ENCODE peak calls at places on chromosomes 5 and 9, in four cellular contexts. R is ELR, D is endodermal cell, L is HEK293T. S is an unnamed sample.

GRCh38 chr9:129627556-129628492 is 1.9 kb downstream of the NTMT1 start:
- DNase-seq in R (no peak), D (no peak), L (no peak), S (no peak)

GRCh38 chr5:75584641-75585040 is 26.6 kb upstream of the ANKDD1B start:
- DNase-seq in R (peak), L (no peak), D (no peak), S (no peak)

GRCh38 chr9:91522496-91522895 is 98.9 kb upstream of the NFIL3 start:
- DNase-seq in R (no peak), D (no peak), L (no peak), S (no peak)

GRCh38 chr9:74800226-74800625 is 87.5 kb downstream of the TRPM6 start:
- DNase-seq in R (no peak), L (no peak), D (no peak), S (no peak)

GRCh38 chr9:127458921-127459320 is 7.6 kb downstream of the LRSAM1 start:
- DNase-seq in R (no peak), D (no peak), L (no peak), S (no peak)

GRCh38 chr9:35070823-35071813 is 1.3 kb downstream of the VCP start:
- DNase-seq in R (peak), D (no peak), L (no peak), S (no peak)

GRCh38 chr5:16618138-16618897 is 1.5 kb upstream of the RETREG1 start:
- DNase-seq in R (no peak), D (peak), L (no peak), S (no peak)

GRCh38 chr5:78699565-78700143 is 51.1 kb upstream of the LHFPL2 start:
- DNase-seq in R (peak), L (no peak), D (no peak), S (no peak)

GRCh38 chr5:52961238-52961637 is 27.9 kb upstream of the ITGA2 start:
- DNase-seq in L (no peak), D (no peak), R (no peak), S (no peak)

GRCh38 chr9:77935974-77936373 is 95.6 kb downstream of the GNAQ start:
- DNase-seq in R (no peak), L (no peak), D (no peak), S (no peak)

GRCh38 chr9:122606587-122606986 is 8.0 kb upstream of the OR1Q1 start:
- DNase-seq in R (no peak), L (no peak), D (no peak), S (no peak)

GRCh38 chr5:125476888-125477585 is 730.6 kb upstream of the ZNF608 start:
- DNase-seq in D (no peak), R (peak), L (no peak), S (no peak)

GRCh38 chr9:83012578-83013260 is 50.2 kb downstream of the RASEF start:
- DNase-seq in L (no peak), D (no peak), R (peak), S (no peak)

GRCh38 chr9:77316058-77316457 is 138.7 kb downstream of the VPS13A start:
- DNase-seq in R (no peak), D (no peak), L (no peak), S (no peak)

GRCh38 chr5:133607451-133607850 is 4.9 kb downstream of the FSTL4 start:
- DNase-seq in D (no peak), R (no peak), L (no peak), S (no peak)

GRCh38 chr5:131863700-131864099 is 66.9 kb upstream of the FNIP1 start:
- DNase-seq in D (no peak), L (no peak), R (no peak), S (no peak)

GRCh38 chr9:96781552-96781951 is 3.7 kb upstream of the ZNF510 start:
- DNase-seq in R (no peak), L (no peak), D (no peak), S (no peak)

GRCh38 chr5:172418847-172419810 is 35.2 kb downstream of the SH3PXD2B start:
- DNase-seq in R (no peak), D (no peak), L (no peak), S (no peak)

GRCh38 chr9:35905912-35906679 is at the start of gene HRCT1:
- DNase-seq in L (no peak), R (peak), D (peak), S (no peak)